ENCODE peak calls at places on chromosomes 2 and 18, in five cellular contexts. N is chondrocyte, E is epithelial cell of proximal tubule, T is GM20000, F is cardiac muscle cell. J is an unnamed sample.

GRCh38 chr18:63980896-63981454 is 11.1 kb downstream of the SERPINB8 start:
- DNase-seq in T (no peak), E (no peak), N (no peak), F (no peak), J (no peak)

GRCh38 chr18:34965511-34965910 is 75.7 kb upstream of the MAPRE2 start:
- DNase-seq in T (no peak), E (no peak), F (no peak), N (no peak), J (no peak)

GRCh38 chr2:16165518-16166326 is 225.4 kb downstream of the MYCN start:
- DNase-seq in F (no peak), N (no peak), T (no peak), E (no peak), J (no peak)

GRCh38 chr2:236745420-236746210 is 176.0 kb downstream of the ACKR3 start:
- DNase-seq in N (no peak), F (peak), T (no peak), E (no peak), J (peak)

GRCh38 chr2:150165479-150165878 is 322.0 kb downstream of the RND3 start:
- DNase-seq in T (no peak), N (no peak), E (no peak), F (no peak), J (no peak)

GRCh38 chr2:234841321-234842015 is 110.3 kb upstream of the SH3BP4 start:
- DNase-seq in F (no peak), E (no peak), N (no peak), T (no peak), J (no peak)

GRCh38 chr2:101699191-101699938 is 1.9 kb downstream of the MAP4K4 start:
- DNase-seq in T (no peak), E (no peak), F (no peak), N (no peak), J (no peak)

GRCh38 chr18:46630160-46630559 is 26.9 kb downstream of the LOXHD1 start:
- DNase-seq in T (no peak), N (no peak), F (no peak), E (no peak), J (peak)

GRCh38 chr2:150997066-150997465 is 264.6 kb downstream of the RBM43 start:
- DNase-seq in N (no peak), T (no peak), F (no peak), E (no peak), J (no peak)

GRCh38 chr18:1018211-1018651 is 113.6 kb downstream of the ADCYAP1 start:
- DNase-seq in T (no peak), F (no peak), N (no peak), E (no peak), J (no peak)

GRCh38 chr2:14778015-14778414 is 145.5 kb downstream of the LRATD1 start:
- DNase-seq in E (peak), T (no peak), N (no peak), F (no peak), J (peak)

GRCh38 chr2:69260666-69261065 is 126.4 kb downstream of the GFPT1 start:
- DNase-seq in N (no peak), T (no peak), E (peak), F (no peak), J (peak)

GRCh38 chr2:25655316-25655715 is 18.1 kb downstream of the DTNB start:
- DNase-seq in T (no peak), F (no peak), E (no peak), N (no peak), J (peak)

GRCh38 chr2:183812091-183812490 is 687.8 kb downstream of the NUP35 start:
- DNase-seq in E (no peak), F (no peak), N (no peak), T (no peak), J (no peak)

GRCh38 chr2:37983719-37984118 is 58.6 kb downstream of the RMDN2 start:
- DNase-seq in T (no peak), E (no peak), F (no peak), N (no peak), J (no peak)

GRCh38 chr2:45237850-45238542 is 228.7 kb upstream of the SIX2 start:
- DNase-seq in E (peak), F (no peak), T (no peak), N (no peak), J (peak)

GRCh38 chr18:681985-682384 is 24.5 kb downstream of the TYMS start:
- DNase-seq in E (no peak), N (no peak), T (no peak), F (no peak), J (no peak)

GRCh38 chr18:9356969-9357368 is 22.4 kb downstream of the TWSG1 start:
- DNase-seq in E (no peak), N (no peak), F (no peak), T (no peak), J (no peak)

GRCh38 chr2:227228061-227228667 is 63.7 kb downstream of the COL4A3 start:
- DNase-seq in E (peak), N (peak), F (no peak), T (no peak), J (peak)

GRCh38 chr2:175207741-175208438 is 26.4 kb upstream of the ATP5MC3 start:
- DNase-seq in E (no peak), T (no peak), F (no peak), N (no peak), J (no peak)

GRCh38 chr2:72576459-72576858 is 249.4 kb downstream of the EXOC6B start:
- DNase-seq in F (no peak), T (no peak), E (no peak), N (no peak), J (no peak)

GRCh38 chr18:61333271-61333745 is at the start of gene CDH20:
- DNase-seq in T (no peak), E (no peak), N (no peak), F (peak), J (no peak)

GRCh38 chr2:157032019-157032418 is 225.5 kb upstream of the GALNT5 start:
- DNase-seq in F (no peak), N (no peak), E (peak), T (no peak), J (peak)

GRCh38 chr2:215712850-215713230 is 277.0 kb upstream of the FN1 start:
- DNase-seq in T (no peak), N (no peak), E (peak), F (no peak), J (no peak)

GRCh38 chr2:30629866-30630265 is 177.4 kb downstream of the CAPN13 start:
- DNase-seq in T (no peak), E (peak), N (no peak), F (no peak), J (peak)

GRCh38 chr18:63848159-63848558 is 39.3 kb upstream of the SERPINB2 start:
- DNase-seq in T (peak), N (no peak), F (peak), E (peak), J (peak)

GRCh38 chr2:41914936-41915335 is 132.9 kb upstream of the PKDCC start:
- DNase-seq in T (no peak), F (no peak), N (no peak), E (no peak), J (no peak)

GRCh38 chr18:51523671-51524070 is 326.2 kb upstream of the MEX3C start:
- DNase-seq in N (no peak), F (no peak), E (no peak), T (no peak), J (peak)

GRCh38 chr2:19806131-19806530 is 95.7 kb downstream of the TTC32 start:
- DNase-seq in N (no peak), E (no peak), T (no peak), F (no peak), J (no peak)

GRCh38 chr2:120771111-120771555 is 35.5 kb downstream of the GLI2 start:
- DNase-seq in N (peak), T (no peak), F (no peak), E (no peak), J (no peak)

GRCh38 chr2:121429119-121429903 is 101.4 kb upstream of the RNU4ATAC start:
- DNase-seq in T (no peak), F (no peak), N (no peak), E (no peak), J (no peak)

GRCh38 chr2:162091325-162092007 is 17.5 kb upstream of the DPP4 start:
- DNase-seq in T (no peak), E (no peak), N (no peak), F (no peak), J (peak)

GRCh38 chr2:8575011-8575750 is 106.7 kb upstream of the ID2 start:
- DNase-seq in F (no peak), E (no peak), T (no peak), N (peak), J (no peak)

GRCh38 chr2:195674491-195675226 is 17.6 kb downstream of the SLC39A10 start:
- DNase-seq in E (no peak), N (no peak), F (no peak), T (no peak), J (peak)

GRCh38 chr2:195675783-195676427 is 18.9 kb downstream of the SLC39A10 start:
- DNase-seq in N (no peak), E (no peak), F (no peak), T (no peak), J (no peak)

GRCh38 chr2:195671563-195671962 is 14.5 kb downstream of the SLC39A10 start:
- DNase-seq in N (no peak), F (no peak), T (no peak), E (no peak), J (no peak)

GRCh38 chr2:195677290-195677689 is 20.3 kb downstream of the SLC39A10 start:
- DNase-seq in E (no peak), F (no peak), N (no peak), T (no peak), J (no peak)

GRCh38 chr2:195672674-195673073 is 15.6 kb downstream of the SLC39A10 start:
- DNase-seq in F (no peak), T (no peak), N (no peak), E (no peak), J (peak)
- TF ChIP-seq CTCF in F (no peak), T (no peak), N (peak), E (peak), J (peak)

GRCh38 chr2:109487237-109487869 is 126.4 kb downstream of the SEPTIN10 start:
- DNase-seq in F (no peak), N (peak), T (no peak), E (no peak), J (no peak)
- TF ChIP-seq CTCF in F (no peak), N (peak), T (no peak), E (no peak), J (no peak)

DNA sequence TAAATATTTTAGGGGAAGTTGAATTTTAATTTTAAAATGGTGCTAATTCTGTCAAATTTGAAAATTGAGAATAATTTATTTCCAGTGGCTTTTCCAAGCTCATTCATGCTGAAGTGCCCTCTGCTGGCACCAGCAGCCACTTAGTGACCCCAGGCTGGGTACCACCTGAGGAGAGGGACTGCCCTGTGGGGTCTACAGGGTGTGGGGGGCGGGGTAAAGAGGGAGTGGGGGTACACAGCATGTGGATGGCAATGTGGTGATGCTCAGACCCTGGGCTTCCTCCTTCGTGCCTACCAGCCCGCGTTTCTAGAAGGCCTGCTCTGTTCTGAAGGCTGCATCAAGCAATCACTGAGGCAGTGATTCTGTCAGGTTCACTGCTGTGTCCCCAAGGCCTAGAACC is 45.1 kb upstream of the SCLY start:
- DNase-seq in F (no peak), N (no peak), T (no peak), E (no peak), J (no peak)
- TF ChIP-seq CTCF in F (peak), N (peak), T (no peak), E (peak), J (peak)

GRCh38 chr18:23669202-23669766 is 6.6 kb upstream of the ANKRD29 start:
- DNase-seq in T (no peak), N (no peak), F (no peak), E (no peak), J (no peak)
- TF ChIP-seq CTCF in T (no peak), N (no peak), F (no peak), E (no peak), J (no peak)

DNA sequence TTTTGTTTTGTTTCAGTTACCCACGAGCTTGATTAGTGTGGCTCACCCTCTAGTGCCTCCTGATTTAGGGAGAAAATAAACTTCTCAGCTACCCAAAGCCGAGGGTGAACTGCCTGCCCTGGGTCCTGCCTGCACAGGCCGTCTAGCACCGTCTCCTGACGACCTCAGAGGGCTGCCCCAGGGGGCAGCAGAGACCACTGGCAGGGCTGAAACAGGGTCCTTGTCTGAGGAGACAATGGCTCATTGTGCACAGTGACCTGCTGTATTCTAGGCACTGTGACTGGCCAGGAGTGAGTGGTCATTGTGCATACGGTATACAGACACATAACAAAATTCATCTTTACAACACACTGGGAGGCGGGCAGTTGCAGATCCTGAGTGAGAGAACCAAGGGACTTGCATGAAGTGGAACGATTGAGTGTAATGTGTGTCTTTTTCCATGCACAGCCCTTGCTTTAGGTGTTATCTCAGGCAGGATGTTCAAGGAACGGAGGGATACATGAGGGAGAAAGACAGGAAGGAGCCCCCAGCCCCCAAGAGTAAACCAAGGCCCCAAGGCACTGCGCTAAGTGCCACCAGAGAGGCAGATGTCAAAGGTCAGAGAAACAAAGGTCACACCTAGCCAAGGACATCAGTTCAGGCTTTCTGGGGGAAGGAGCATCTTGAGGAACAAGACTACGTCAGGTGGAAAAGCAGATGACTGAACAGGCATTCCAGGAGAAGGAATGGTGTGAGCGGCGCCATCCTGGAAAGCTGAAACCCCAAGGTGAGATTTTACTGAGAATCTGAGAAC is 421.3 kb downstream of the LPIN1 start:
- DNase-seq in E (no peak), F (peak), N (no peak), T (no peak), J (no peak)
- TF ChIP-seq CTCF in E (no peak), F (no peak), N (peak), T (no peak), J (no peak)

DNA sequence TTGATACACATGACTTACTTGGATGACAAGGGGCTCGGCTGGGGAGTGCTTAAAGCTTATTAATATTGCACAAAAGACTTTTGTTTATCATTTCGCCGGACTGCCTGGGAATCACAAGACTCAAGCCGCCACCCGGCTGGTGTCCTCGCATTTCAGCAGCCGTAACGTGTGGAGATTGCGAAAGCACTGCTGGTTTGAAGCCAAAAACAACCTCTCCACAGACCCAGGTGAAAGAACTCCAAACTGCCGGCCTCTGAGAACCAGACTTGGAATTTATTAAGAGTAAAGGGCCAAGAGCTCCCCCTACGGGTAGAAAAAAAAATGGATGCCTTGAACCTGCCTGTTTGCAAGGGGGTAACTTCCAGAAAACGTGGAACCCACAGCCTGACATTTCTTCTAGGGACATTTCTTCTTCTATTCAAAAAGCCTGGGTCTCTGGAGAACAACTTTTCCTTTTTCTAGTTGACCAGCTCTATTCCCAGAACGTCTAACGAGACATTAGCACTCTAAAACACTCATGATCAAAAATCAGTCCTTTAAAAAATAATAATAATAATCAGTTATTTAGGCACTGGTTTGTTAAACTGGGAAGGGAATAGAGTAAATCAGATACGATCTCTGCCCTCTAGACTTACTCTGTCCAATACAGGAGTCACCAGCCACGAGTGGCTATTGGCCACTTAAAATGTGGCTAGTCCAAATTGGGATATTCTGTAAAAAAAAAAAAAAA is 216.3 kb downstream of the C1D start:
- DNase-seq in E (peak), T (peak), N (no peak), F (peak), J (peak)
- TF ChIP-seq CTCF in E (peak), T (peak), N (peak), F (peak), J (peak)

GRCh38 chr2:196639180-196640030 is at the start of gene CCDC150:
- DNase-seq in F (peak), E (peak), N (peak), T (peak), J (peak)
- TF ChIP-seq CTCF in F (peak), E (peak), N (peak), T (no peak), J (peak)

DNA sequence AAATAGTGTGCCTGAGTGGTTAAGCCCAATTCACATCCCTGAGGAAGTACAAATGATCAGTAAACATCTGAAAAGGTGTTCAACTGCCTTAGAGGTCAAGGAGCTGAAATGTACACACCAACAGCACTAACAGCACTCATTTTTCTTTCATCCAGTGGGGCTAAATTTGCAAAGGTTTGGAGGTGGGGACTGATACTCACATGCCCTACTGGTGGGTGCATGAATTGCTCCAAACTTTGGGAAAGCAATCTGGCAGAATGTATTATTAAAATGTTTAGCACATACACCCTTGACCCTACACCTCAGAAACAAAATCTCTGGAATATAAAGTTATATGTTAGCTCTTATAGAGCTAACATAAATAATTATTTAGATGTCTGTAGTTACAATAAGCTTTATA is 19.0 kb upstream of the FAM178B start:
- DNase-seq in T (no peak), F (no peak), N (no peak), E (no peak), J (peak)
- TF ChIP-seq CTCF in T (no peak), F (peak), N (peak), E (peak), J (peak)